ENCODE peak calls at places on chromosomes 13 and 19, in six cellular contexts. I, D, B, X, V and A are unnamed samples.

GRCh38 chr13:99314640-99315176 is 7.5 kb upstream of the GPR183 start:
- DNase-seq in X (no peak), B (peak), D (peak), V (no peak), I (no peak), A (no peak)

GRCh38 chr13:60392136-60392535 is 4.9 kb upstream of the TDRD3 start:
- DNase-seq in V (no peak), I (no peak), X (no peak), D (no peak), B (no peak), A (no peak)

GRCh38 chr13:90738881-90739280 is 608.6 kb upstream of the MIR17HG start:
- DNase-seq in D (no peak), B (no peak), X (no peak), I (no peak), V (no peak), A (no peak)

GRCh38 chr19:45439569-45440258 is 16.0 kb upstream of the ERCC1 start:
- DNase-seq in D (peak), B (peak), I (peak), V (peak), X (peak), A (no peak)

GRCh38 chr19:7701654-7702457 is at the start of gene FCER2:
- DNase-seq in B (peak), X (no peak), I (no peak), V (no peak), D (peak), A (no peak)

GRCh38 chr19:45184115-45184514 is 5.5 kb downstream of the BLOC1S3 start:
- DNase-seq in I (no peak), X (no peak), V (no peak), D (peak), B (no peak), A (no peak)

GRCh38 chr13:23842406-23842805 is 46.8 kb downstream of the MIPEP start:
- DNase-seq in B (no peak), D (no peak), X (no peak), V (no peak), I (no peak), A (no peak)

GRCh38 chr13:77779461-77780272 is 82.2 kb downstream of the SLAIN1 start:
- DNase-seq in X (peak), D (no peak), V (no peak), I (peak), B (peak), A (peak)

GRCh38 chr19:1453525-1454371 is 3.8 kb downstream of the APC2 start:
- DNase-seq in I (no peak), B (no peak), X (no peak), D (peak), V (no peak), A (no peak)

GRCh38 chr19:13977803-13978202 is 25.5 kb downstream of the DCAF15 start:
- DNase-seq in X (no peak), B (no peak), V (no peak), D (no peak), I (no peak), A (no peak)

GRCh38 chr13:91319996-91320395 is 27.5 kb upstream of the MIR17HG start:
- DNase-seq in V (no peak), D (no peak), B (no peak), I (no peak), X (no peak), A (no peak)

GRCh38 chr19:35718345-35719041 is 690 bp downstream of the KMT2B start:
- DNase-seq in V (peak), X (peak), I (no peak), D (peak), B (peak), A (no peak)

GRCh38 chr13:20395061-20395916 is 130.4 kb downstream of the CRYL1 start:
- DNase-seq in B (no peak), I (no peak), V (no peak), D (no peak), X (no peak), A (no peak)

GRCh38 chr13:71866173-71867091 is 572 bp downstream of the DACH1 start:
- DNase-seq in I (no peak), B (peak), D (peak), V (no peak), X (peak), A (no peak)
- TF ChIP-seq CTCF in I (no peak), B (no peak), D (no peak), V (no peak), X (no peak), A (no peak)

DNA sequence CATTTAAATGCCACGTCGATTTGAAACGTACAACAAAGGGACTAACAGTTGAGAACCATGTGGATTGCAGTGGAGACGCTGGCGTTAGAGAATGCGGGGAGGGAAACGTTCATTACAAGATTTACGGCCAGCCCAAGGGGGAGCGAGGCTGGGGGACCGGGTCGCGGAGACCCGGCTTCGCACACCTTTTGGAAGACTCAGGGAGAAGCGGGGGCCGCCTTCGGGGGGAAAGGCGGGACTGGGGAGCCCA is 20.8 kb upstream of the OR10H1 start:
- DNase-seq in D (peak), X (no peak), V (no peak), B (no peak), I (peak), A (no peak)
- H3K4me3 ChIP-seq in D (peak), X (peak), V (peak), B (peak), I (peak), A (peak)

DNA sequence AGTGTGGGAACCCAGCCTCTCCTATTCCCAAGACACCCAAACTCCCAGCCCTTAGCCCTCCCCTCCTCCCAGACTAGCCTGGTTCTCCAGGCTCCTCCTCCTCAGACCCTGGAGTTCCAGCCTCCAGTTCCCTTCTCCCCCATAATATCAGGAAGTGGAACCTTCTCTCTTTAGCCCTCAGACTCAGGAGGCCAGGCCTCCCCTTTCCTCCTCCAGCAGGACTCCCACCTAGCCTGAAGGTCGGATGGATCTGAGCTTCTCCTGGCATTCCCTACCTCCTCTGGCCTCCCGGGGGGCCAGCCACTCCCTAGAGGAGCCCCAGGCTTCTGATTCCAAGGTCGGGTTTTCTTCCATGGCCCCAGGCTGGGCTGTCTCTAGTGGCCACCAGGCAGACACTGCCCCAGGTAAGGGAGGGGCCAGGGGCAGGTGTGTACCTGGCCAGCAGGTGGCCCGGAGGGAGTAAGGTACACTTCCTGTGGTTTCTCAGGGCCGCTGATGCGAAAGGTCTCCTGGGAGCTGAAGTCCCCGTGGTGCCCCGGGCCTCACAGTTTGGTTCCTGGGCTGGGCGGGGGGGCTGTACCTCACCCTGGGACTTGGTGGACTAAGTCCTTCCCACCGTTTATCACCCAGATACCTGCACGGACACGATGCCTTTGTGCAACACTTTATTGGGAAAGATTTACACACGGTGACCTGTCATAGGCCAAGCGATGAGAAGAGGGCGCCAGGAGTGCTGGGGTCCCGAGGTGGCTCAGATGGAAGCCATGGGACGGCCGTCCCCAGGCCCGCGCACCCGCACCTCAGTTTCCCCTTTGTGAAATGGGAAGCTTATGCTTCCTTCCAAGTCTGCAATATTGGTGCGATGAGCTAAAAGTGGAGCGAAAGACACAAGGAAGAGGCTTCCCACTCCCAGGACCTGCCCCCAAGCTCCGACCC is at the start of gene TMC4:
- DNase-seq in D (peak), V (no peak), B (peak), I (peak), X (peak), A (peak)
- TF ChIP-seq CTCF in D (no peak), V (no peak), B (peak), I (no peak), X (peak), A (peak)

GRCh38 chr13:51845574-51846318 is 769 bp upstream of the TMEM272 start:
- DNase-seq in I (no peak), V (no peak), B (no peak), X (no peak), D (no peak), A (no peak)

GRCh38 chr13:51841732-51842131 is 3.2 kb downstream of the TMEM272 start:
- DNase-seq in D (no peak), B (no peak), V (no peak), I (no peak), X (no peak), A (no peak)

GRCh38 chr13:51846756-51847155 is 1.8 kb upstream of the TMEM272 start:
- DNase-seq in X (no peak), B (no peak), V (no peak), D (no peak), I (no peak), A (no peak)

GRCh38 chr13:51843529-51843928 is 1.4 kb downstream of the TMEM272 start:
- DNase-seq in V (no peak), D (no peak), X (no peak), I (no peak), B (no peak), A (no peak)

GRCh38 chr13:51844862-51845573 is at the start of gene TMEM272:
- DNase-seq in B (peak), X (peak), V (no peak), I (peak), D (peak), A (no peak)
- H3K4me3 ChIP-seq in B (no peak), X (no peak), V (no peak), I (no peak), D (peak), A (no peak)

GRCh38 chr13:46289260-46289955 is 77.7 kb downstream of the LRRC63 start:
- DNase-seq in V (no peak), D (no peak), I (no peak), B (no peak), X (no peak), A (peak)
- TF ChIP-seq CTCF in V (peak), D (peak), I (no peak), B (no peak), X (no peak), A (no peak)

DNA sequence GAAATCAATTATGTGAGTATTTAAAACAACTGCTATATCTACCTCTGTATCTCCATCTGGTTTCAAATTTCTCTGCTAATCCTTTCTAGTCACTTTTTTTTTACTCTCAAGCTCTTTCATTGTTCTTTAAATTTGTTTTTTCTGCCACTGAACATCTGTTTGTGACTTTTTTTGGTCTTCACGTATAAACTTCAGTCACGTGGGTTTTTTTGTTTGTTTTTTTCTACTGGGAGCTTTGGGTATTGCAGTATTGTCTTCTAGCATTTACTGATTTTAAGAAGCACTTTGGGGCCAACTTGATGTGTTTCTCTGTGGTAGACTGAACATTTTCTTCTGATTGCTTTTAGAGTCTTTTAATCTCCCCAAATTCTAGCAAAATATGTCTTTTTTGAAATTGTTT is 262.6 kb upstream of the RXFP2 start:
- DNase-seq in D (peak), V (no peak), B (no peak), I (peak), X (no peak), A (no peak)
- H3K4me3 ChIP-seq in D (no peak), V (no peak), B (no peak), I (no peak), X (no peak), A (no peak)

GRCh38 chr13:75875450-75875849 is 239.3 kb downstream of the LMO7 start:
- DNase-seq in V (no peak), D (no peak), I (no peak), B (no peak), X (no peak), A (no peak)

GRCh38 chr13:75877092-75877491 is 241.0 kb downstream of the LMO7 start:
- DNase-seq in V (no peak), D (no peak), B (no peak), X (no peak), I (no peak), A (no peak)

GRCh38 chr13:75873499-75873898 is 237.4 kb downstream of the LMO7 start:
- DNase-seq in I (no peak), D (no peak), X (no peak), B (no peak), V (no peak), A (no peak)

GRCh38 chr13:75879656-75880055 is 243.5 kb downstream of the LMO7 start:
- DNase-seq in X (no peak), V (no peak), I (no peak), D (no peak), B (no peak), A (no peak)

GRCh38 chr13:75876371-75877050 is 240.4 kb downstream of the LMO7 start:
- DNase-seq in B (peak), X (peak), V (peak), D (no peak), I (peak), A (peak)
- TF ChIP-seq CTCF in B (peak), X (peak), V (peak), D (peak), I (peak), A (peak)